ENCODE peak calls at places on chromosomes 7 and 10, in four cellular contexts. G, Z, O and A are unnamed samples.
A peak's percentile ranks its signal among the peaks of the same experiment; 100 is the strongest.

GRCh38 chr10:132280646-132281074 is 27.1 kb downstream of the STK32C start:
- DNase-seq in G (no peak), Z (peak; percentile 45), O (no peak), A (no peak)

GRCh38 chr7:16528520-16528919 is 1.9 kb downstream of the LRRC72 start:
- DNase-seq in G (no peak), O (no peak), Z (no peak), A (no peak)

GRCh38 chr7:140876519-140877248 is 48.0 kb downstream of the BRAF start:
- DNase-seq in Z (no peak), O (no peak), G (peak; percentile 47), A (no peak)

GRCh38 chr10:102219370-102219769 is 6.7 kb upstream of the ELOVL3 start:
- DNase-seq in Z (no peak), O (no peak), G (no peak), A (no peak)

GRCh38 chr7:26705567-26705966 is 158.8 kb downstream of the SKAP2 start:
- DNase-seq in G (no peak), Z (no peak), O (peak; percentile 64), A (no peak)

GRCh38 chr7:27167916-27168264 is 2.6 kb upstream of the HOXA9 start:
- DNase-seq in Z (no peak), G (no peak), O (no peak), A (no peak)

GRCh38 chr10:4725917-4726606 is 99.9 kb upstream of the AKR1E2 start:
- DNase-seq in G (no peak), O (peak; percentile 85), Z (no peak), A (no peak)

GRCh38 chr10:73456187-73456890 is 23.0 kb upstream of the MSS51 start:
- DNase-seq in Z (peak; percentile 74), G (no peak), O (no peak), A (no peak)

GRCh38 chr10:123890246-123890645 is 1.4 kb downstream of the CPXM2 start:
- DNase-seq in G (no peak), Z (no peak), O (no peak), A (no peak)

GRCh38 chr10:35555962-35556930 is 48.9 kb upstream of the GJD4 start:
- DNase-seq in G (no peak), O (no peak), Z (no peak), A (no peak)

GRCh38 chr7:100400656-100401055 is 27.4 kb downstream of the PILRA start:
- DNase-seq in O (peak; percentile 42), Z (peak; percentile 61), G (no peak), A (peak; percentile 61)

GRCh38 chr10:124221356-124222297 is 128.2 kb upstream of the CHST15 start:
- DNase-seq in G (peak; percentile 83), O (no peak), Z (no peak), A (no peak)

GRCh38 chr10:4595920-4596319 is 230.1 kb upstream of the AKR1E2 start:
- DNase-seq in Z (no peak), G (no peak), O (no peak), A (no peak)

GRCh38 chr7:53740971-53741370 is 705.5 kb downstream of the POM121L12 start:
- DNase-seq in G (no peak), Z (no peak), O (no peak), A (no peak)

GRCh38 chr7:132680590-132680989 is 104.3 kb upstream of the PLXNA4 start:
- DNase-seq in Z (no peak), G (no peak), O (no peak), A (no peak)

GRCh38 chr10:118810796-118811195 is 56.0 kb upstream of the CACUL1 start:
- DNase-seq in Z (no peak), O (no peak), G (no peak), A (no peak)

GRCh38 chr7:149126662-149127321 is 668 bp upstream of the ZNF425 start:
- DNase-seq in O (no peak), Z (peak; percentile 92), G (no peak), A (peak; percentile 70)

GRCh38 chr10:929965-930364 is 1.5 kb downstream of the LARP4B start:
- DNase-seq in Z (no peak), O (no peak), G (no peak), A (no peak)

GRCh38 chr7:140670343-140670935 is 2.3 kb upstream of the ADCK2 start:
- DNase-seq in G (no peak), O (no peak), Z (peak; percentile 44), A (no peak)

GRCh38 chr10:18400201-18400910 is 251.0 kb downstream of the NSUN6 start:
- DNase-seq in Z (peak; percentile 12), O (peak; percentile 5), G (peak; percentile 54), A (peak; percentile 53)

GRCh38 chr10:77807706-77808105 is 118.8 kb downstream of the DLG5 start:
- DNase-seq in Z (no peak), O (no peak), G (no peak), A (no peak)

GRCh38 chr7:38628630-38629385 is 2.4 kb downstream of the AMPH start:
- DNase-seq in Z (no peak), O (no peak), G (no peak), A (no peak)

GRCh38 chr7:75727881-75728592 is 10.7 kb downstream of the HIP1 start:
- DNase-seq in G (no peak), O (peak; percentile 91), Z (no peak), A (no peak)

GRCh38 chr10:62582098-62582705 is 208.0 kb downstream of the ZNF365 start:
- DNase-seq in Z (no peak), G (no peak), O (no peak), A (no peak)

GRCh38 chr7:139669106-139670061 is 108.4 kb downstream of the HIPK2 start:
- DNase-seq in G (no peak), Z (no peak), O (no peak), A (no peak)

GRCh38 chr7:117530390-117530789 is 50.6 kb downstream of the CFTR start:
- DNase-seq in Z (no peak), G (no peak), O (no peak), A (no peak)

GRCh38 chr10:48496831-48497792 is 107.8 kb downstream of the ARHGAP22 start:
- DNase-seq in Z (no peak), O (no peak), G (no peak), A (no peak)

GRCh38 chr7:100719523-100720319 is 547 bp upstream of the EPO start:
- DNase-seq in O (peak; percentile 75), G (no peak), Z (no peak), A (no peak)

GRCh38 chr10:132329565-132330485 is 2.2 kb upstream of the LRRC27 start:
- DNase-seq in Z (no peak), G (no peak), O (no peak), A (no peak)

GRCh38 chr7:148334959-148335577 is 255.5 kb upstream of the C7orf33 start:
- DNase-seq in G (no peak), Z (no peak), O (no peak), A (peak; percentile 61)

GRCh38 chr10:124604214-124605000 is 139.8 kb downstream of the FAM53B start:
- DNase-seq in O (no peak), Z (no peak), G (no peak), A (no peak)

GRCh38 chr10:52172581-52172980 is 141.5 kb upstream of the DKK1 start:
- DNase-seq in Z (no peak), G (no peak), O (no peak), A (peak; percentile 28)

DNA sequence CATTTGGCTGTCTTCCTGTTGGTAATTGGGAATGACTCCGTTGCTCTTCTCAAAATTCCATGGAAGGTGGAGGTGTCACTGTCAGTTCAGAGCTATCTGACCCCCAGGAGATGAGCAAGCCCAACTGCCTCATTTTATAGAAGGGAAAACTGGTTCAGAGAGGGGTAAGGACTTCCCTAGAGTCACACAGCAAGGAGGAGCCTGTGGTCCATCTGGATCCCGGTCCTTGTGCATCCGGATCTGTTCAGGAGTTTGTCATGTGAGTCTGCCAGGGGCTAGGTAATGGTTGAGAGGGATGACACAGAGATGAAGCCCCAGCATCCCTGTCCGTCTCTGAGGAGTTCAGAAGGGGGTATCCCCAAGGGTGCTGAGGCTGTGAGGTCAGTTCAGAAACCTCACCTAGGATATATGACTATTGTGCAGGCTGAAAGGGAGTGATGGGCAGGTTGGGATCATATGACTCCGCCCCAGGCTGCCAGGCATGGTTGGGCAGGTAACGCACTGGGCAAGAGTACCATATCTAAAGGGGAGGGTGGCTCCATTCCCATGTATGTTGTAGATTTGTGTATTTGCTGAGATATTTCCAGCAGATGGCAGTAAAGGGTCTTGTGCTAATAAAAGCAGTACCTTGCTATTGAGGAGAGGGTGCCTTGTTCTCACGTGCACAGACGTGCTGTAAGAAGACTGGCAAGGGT is 16.0 kb upstream of the SLC29A3 start:
- DNase-seq in O (peak; percentile 65), G (no peak), Z (peak; percentile 52), A (peak; percentile 65)
- TF ChIP-seq SP1 in O (no peak), G (no peak), Z (no peak), A (no peak)

GRCh38 chr10:79113827-79114226 is 45.1 kb downstream of the ZMIZ1 start:
- DNase-seq in G (no peak), Z (no peak), O (no peak), A (no peak)

GRCh38 chr10:79118286-79119202 is 49.8 kb downstream of the ZMIZ1 start:
- DNase-seq in G (no peak), Z (no peak), O (no peak), A (no peak)

GRCh38 chr10:79115302-79115701 is 46.5 kb downstream of the ZMIZ1 start:
- DNase-seq in G (no peak), O (no peak), Z (no peak), A (no peak)

GRCh38 chr10:79116801-79117723 is 48.3 kb downstream of the ZMIZ1 start:
- DNase-seq in G (peak; percentile 69), O (no peak), Z (no peak), A (peak; percentile 45)

DNA sequence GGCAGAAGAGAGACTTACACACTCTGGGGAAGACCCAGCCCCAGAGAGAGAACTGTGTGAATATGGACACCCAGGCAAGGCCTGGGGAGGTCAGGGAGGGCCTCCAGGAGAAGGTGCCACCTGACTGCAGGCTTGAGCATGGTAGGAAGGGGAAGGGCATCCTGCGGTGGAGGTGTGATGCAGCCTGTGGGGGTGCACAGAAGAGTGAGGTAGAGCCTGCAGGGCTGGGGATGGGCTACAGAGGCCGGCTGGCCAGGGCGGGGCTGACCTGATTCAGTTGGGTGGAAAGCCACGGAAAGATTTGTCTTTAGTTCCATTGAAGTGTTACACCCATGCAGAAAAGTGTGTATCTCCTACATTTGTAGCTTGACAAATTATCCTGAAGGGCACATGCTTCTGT is 47.6 kb downstream of the ZMIZ1 start:
- DNase-seq in G (peak; percentile 31), O (no peak), Z (no peak), A (no peak)
- TF ChIP-seq BHLHE40 in G (no peak), O (no peak), Z (no peak), A (no peak)

DNA sequence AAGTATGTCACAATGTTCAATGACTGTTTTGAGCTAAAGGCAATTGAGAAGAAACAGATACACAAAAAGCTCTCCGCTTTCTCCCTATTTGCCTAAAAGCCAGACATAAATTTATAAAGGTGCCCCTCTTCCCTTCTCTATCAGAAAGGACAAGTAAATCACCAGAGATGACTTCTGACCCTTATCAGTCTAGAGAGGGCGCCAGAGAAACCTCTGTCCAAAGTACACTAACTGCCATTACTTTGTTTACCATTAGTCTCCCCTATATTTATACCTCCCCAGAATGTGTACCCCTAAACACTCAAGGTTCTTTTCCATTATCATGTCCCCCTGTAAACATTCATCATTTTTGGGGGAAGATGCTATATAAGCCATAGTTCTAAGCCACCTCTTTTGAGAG is 49.3 kb downstream of the TPK1 start:
- DNase-seq in G (no peak), O (no peak), Z (no peak), A (no peak)
- TF ChIP-seq SP1 in G (no peak), O (no peak), Z (no peak), A (no peak)

GRCh38 chr7:1385086-1385808 is 74.0 kb downstream of the MICALL2 start:
- DNase-seq in O (no peak), G (no peak), Z (no peak), A (no peak)

GRCh38 chr7:1386623-1387220 is 72.5 kb downstream of the MICALL2 start:
- DNase-seq in G (no peak), Z (no peak), O (no peak), A (no peak)

GRCh38 chr7:1384113-1384415 is 75.2 kb downstream of the MICALL2 start:
- DNase-seq in Z (no peak), O (no peak), G (no peak), A (no peak)

GRCh38 chr7:1387261-1387660 is 72.0 kb downstream of the MICALL2 start:
- DNase-seq in Z (no peak), G (no peak), O (no peak), A (no peak)

GRCh38 chr7:1385809-1386622 is 73.3 kb downstream of the MICALL2 start:
- DNase-seq in G (no peak), Z (no peak), O (no peak), A (no peak)
- TF ChIP-seq BHLHE40 in G (no peak), Z (no peak), O (no peak), A (no peak)